ENCODE peak calls at places on chromosomes 11 and 22, in six cellular contexts. One of them, this sample, is unnamed.

GRCh38 chr11:111540114-111540920 is at the start of gene LAYN:
- DNase-seq in kidney glomerular epithelial cell: no peak
- DNase-seq in heart left ventricle: peak; percentile 69
- DNase-seq in AG10803: peak; percentile 72
- DNase-seq in activated CD8-positive, alpha-beta memory T cell treated with anti-CD3 and anti-CD28 coated beads, Interleukin-2, amount 50 U/mL, for 48 hours: peak; percentile 72
- DNase-seq in neural crest cell: peak; percentile 47
- DNase-seq in this sample: peak; percentile 88

GRCh38 chr22:20811971-20812660 is 38.2 kb downstream of the SERPIND1 start:
- DNase-seq in kidney glomerular epithelial cell: no peak
- DNase-seq in heart left ventricle: no peak
- DNase-seq in AG10803: no peak
- DNase-seq in activated CD8-positive, alpha-beta memory T cell treated with anti-CD3 and anti-CD28 coated beads, Interleukin-2, amount 50 U/mL, for 48 hours: no peak
- DNase-seq in neural crest cell: no peak
- DNase-seq in this sample: no peak

GRCh38 chr11:76551400-76551799 is 106.6 kb downstream of the EMSY start:
- DNase-seq in kidney glomerular epithelial cell: no peak
- DNase-seq in heart left ventricle: no peak
- DNase-seq in AG10803: peak; percentile 10
- DNase-seq in activated CD8-positive, alpha-beta memory T cell treated with anti-CD3 and anti-CD28 coated beads, Interleukin-2, amount 50 U/mL, for 48 hours: no peak
- DNase-seq in neural crest cell: no peak
- DNase-seq in this sample: no peak

GRCh38 chr11:65448074-65448417 is 25.4 kb downstream of the NEAT1 start:
- DNase-seq in kidney glomerular epithelial cell: no peak
- DNase-seq in heart left ventricle: no peak
- DNase-seq in AG10803: peak; percentile 31
- DNase-seq in activated CD8-positive, alpha-beta memory T cell treated with anti-CD3 and anti-CD28 coated beads, Interleukin-2, amount 50 U/mL, for 48 hours: no peak
- DNase-seq in neural crest cell: no peak
- DNase-seq in this sample: no peak

GRCh38 chr11:48047616-48048015 is 67.3 kb downstream of the PTPRJ start:
- DNase-seq in kidney glomerular epithelial cell: peak; percentile 26
- DNase-seq in heart left ventricle: no peak
- DNase-seq in AG10803: peak; percentile 65
- DNase-seq in activated CD8-positive, alpha-beta memory T cell treated with anti-CD3 and anti-CD28 coated beads, Interleukin-2, amount 50 U/mL, for 48 hours: no peak
- DNase-seq in neural crest cell: no peak
- DNase-seq in this sample: no peak

GRCh38 chr22:50340157-50340879 is 2.8 kb upstream of the PPP6R2 start:
- DNase-seq in kidney glomerular epithelial cell: no peak
- DNase-seq in heart left ventricle: no peak
- DNase-seq in AG10803: peak; percentile 43
- DNase-seq in activated CD8-positive, alpha-beta memory T cell treated with anti-CD3 and anti-CD28 coated beads, Interleukin-2, amount 50 U/mL, for 48 hours: no peak
- DNase-seq in neural crest cell: no peak
- DNase-seq in this sample: no peak

GRCh38 chr22:46074771-46075551 is 75.4 kb upstream of the PPARA start:
- DNase-seq in kidney glomerular epithelial cell: no peak
- DNase-seq in heart left ventricle: no peak
- DNase-seq in AG10803: no peak
- DNase-seq in activated CD8-positive, alpha-beta memory T cell treated with anti-CD3 and anti-CD28 coated beads, Interleukin-2, amount 50 U/mL, for 48 hours: no peak
- DNase-seq in neural crest cell: no peak
- DNase-seq in this sample: no peak

GRCh38 chr11:106304274-106304673 is 226.8 kb downstream of the AASDHPPT start:
- DNase-seq in kidney glomerular epithelial cell: peak; percentile 13
- DNase-seq in heart left ventricle: no peak
- DNase-seq in AG10803: peak; percentile 79
- DNase-seq in activated CD8-positive, alpha-beta memory T cell treated with anti-CD3 and anti-CD28 coated beads, Interleukin-2, amount 50 U/mL, for 48 hours: no peak
- DNase-seq in neural crest cell: no peak
- DNase-seq in this sample: no peak

GRCh38 chr22:48755332-48755949 is 1072.2 kb downstream of the BRD1 start:
- DNase-seq in kidney glomerular epithelial cell: no peak
- DNase-seq in heart left ventricle: peak; percentile 2
- DNase-seq in AG10803: no peak
- DNase-seq in activated CD8-positive, alpha-beta memory T cell treated with anti-CD3 and anti-CD28 coated beads, Interleukin-2, amount 50 U/mL, for 48 hours: peak; percentile 28
- DNase-seq in neural crest cell: no peak
- DNase-seq in this sample: no peak

GRCh38 chr11:65417221-65417701 is 5.3 kb upstream of the NEAT1 start:
- DNase-seq in kidney glomerular epithelial cell: no peak
- DNase-seq in heart left ventricle: peak; percentile 57
- DNase-seq in AG10803: peak; percentile 5
- DNase-seq in activated CD8-positive, alpha-beta memory T cell treated with anti-CD3 and anti-CD28 coated beads, Interleukin-2, amount 50 U/mL, for 48 hours: peak; percentile 72
- DNase-seq in neural crest cell: no peak
- DNase-seq in this sample: no peak

GRCh38 chr11:57834852-57835251 is 73.2 kb downstream of the CTNND1 start:
- DNase-seq in kidney glomerular epithelial cell: no peak
- DNase-seq in heart left ventricle: no peak
- DNase-seq in AG10803: no peak
- DNase-seq in activated CD8-positive, alpha-beta memory T cell treated with anti-CD3 and anti-CD28 coated beads, Interleukin-2, amount 50 U/mL, for 48 hours: no peak
- DNase-seq in neural crest cell: no peak
- DNase-seq in this sample: no peak

GRCh38 chr11:102338479-102339010 is 8.5 kb upstream of the BIRC2 start:
- DNase-seq in kidney glomerular epithelial cell: no peak
- DNase-seq in heart left ventricle: no peak
- DNase-seq in AG10803: no peak
- DNase-seq in activated CD8-positive, alpha-beta memory T cell treated with anti-CD3 and anti-CD28 coated beads, Interleukin-2, amount 50 U/mL, for 48 hours: no peak
- DNase-seq in neural crest cell: no peak
- DNase-seq in this sample: no peak

GRCh38 chr22:26916236-26916635 is 258.8 kb downstream of the MIAT start:
- DNase-seq in kidney glomerular epithelial cell: no peak
- DNase-seq in heart left ventricle: no peak
- DNase-seq in AG10803: no peak
- DNase-seq in activated CD8-positive, alpha-beta memory T cell treated with anti-CD3 and anti-CD28 coated beads, Interleukin-2, amount 50 U/mL, for 48 hours: no peak
- DNase-seq in neural crest cell: no peak
- DNase-seq in this sample: no peak

GRCh38 chr11:27228232-27228631 is 134.8 kb downstream of the CCDC34 start:
- DNase-seq in kidney glomerular epithelial cell: no peak
- DNase-seq in heart left ventricle: no peak
- DNase-seq in AG10803: no peak
- DNase-seq in activated CD8-positive, alpha-beta memory T cell treated with anti-CD3 and anti-CD28 coated beads, Interleukin-2, amount 50 U/mL, for 48 hours: no peak
- DNase-seq in neural crest cell: no peak
- DNase-seq in this sample: no peak

GRCh38 chr11:126573325-126574076 is 218.0 kb downstream of the ST3GAL4 start:
- DNase-seq in kidney glomerular epithelial cell: no peak
- DNase-seq in heart left ventricle: no peak
- DNase-seq in AG10803: no peak
- DNase-seq in activated CD8-positive, alpha-beta memory T cell treated with anti-CD3 and anti-CD28 coated beads, Interleukin-2, amount 50 U/mL, for 48 hours: no peak
- DNase-seq in neural crest cell: peak; percentile 20
- DNase-seq in this sample: no peak

GRCh38 chr11:77361184-77361583 is 59.7 kb upstream of the GDPD4 start:
- DNase-seq in kidney glomerular epithelial cell: peak; percentile 36
- DNase-seq in heart left ventricle: no peak
- DNase-seq in AG10803: peak; percentile 92
- DNase-seq in activated CD8-positive, alpha-beta memory T cell treated with anti-CD3 and anti-CD28 coated beads, Interleukin-2, amount 50 U/mL, for 48 hours: no peak
- DNase-seq in neural crest cell: no peak
- DNase-seq in this sample: no peak

GRCh38 chr22:39625554-39626537 is 55.3 kb downstream of the CACNA1I start:
- DNase-seq in kidney glomerular epithelial cell: no peak
- DNase-seq in heart left ventricle: no peak
- DNase-seq in AG10803: no peak
- DNase-seq in activated CD8-positive, alpha-beta memory T cell treated with anti-CD3 and anti-CD28 coated beads, Interleukin-2, amount 50 U/mL, for 48 hours: no peak
- DNase-seq in neural crest cell: no peak
- DNase-seq in this sample: no peak

GRCh38 chr11:96448225-96448624 is 58.4 kb downstream of the JRKL start:
- DNase-seq in kidney glomerular epithelial cell: no peak
- DNase-seq in heart left ventricle: no peak
- DNase-seq in AG10803: no peak
- DNase-seq in activated CD8-positive, alpha-beta memory T cell treated with anti-CD3 and anti-CD28 coated beads, Interleukin-2, amount 50 U/mL, for 48 hours: no peak
- DNase-seq in neural crest cell: no peak
- DNase-seq in this sample: no peak

GRCh38 chr11:77821349-77821851 is 456 bp downstream of the AAMDC start:
- DNase-seq in kidney glomerular epithelial cell: peak; percentile 19
- DNase-seq in heart left ventricle: peak; percentile 16
- DNase-seq in AG10803: peak; percentile 38
- DNase-seq in activated CD8-positive, alpha-beta memory T cell treated with anti-CD3 and anti-CD28 coated beads, Interleukin-2, amount 50 U/mL, for 48 hours: peak; percentile 61
- DNase-seq in neural crest cell: no peak
- DNase-seq in this sample: peak; percentile 21

GRCh38 chr11:117735350-117735977 is 61.6 kb downstream of the DSCAML1 start:
- DNase-seq in kidney glomerular epithelial cell: no peak
- DNase-seq in heart left ventricle: no peak
- DNase-seq in AG10803: no peak
- DNase-seq in activated CD8-positive, alpha-beta memory T cell treated with anti-CD3 and anti-CD28 coated beads, Interleukin-2, amount 50 U/mL, for 48 hours: no peak
- DNase-seq in neural crest cell: no peak
- DNase-seq in this sample: no peak

GRCh38 chr22:23682827-23683355 is 7.9 kb upstream of the RGL4 start:
- DNase-seq in kidney glomerular epithelial cell: no peak
- DNase-seq in heart left ventricle: no peak
- DNase-seq in AG10803: no peak
- DNase-seq in activated CD8-positive, alpha-beta memory T cell treated with anti-CD3 and anti-CD28 coated beads, Interleukin-2, amount 50 U/mL, for 48 hours: no peak
- DNase-seq in neural crest cell: no peak
- DNase-seq in this sample: no peak

This sample was measured in lower leg skin.